ENCODE peak calls at places on chromosomes 5 and 9, in five cellular contexts. O is thyroid gland, Z is HCT116, S is vagina, Q is transverse colon. A is an unnamed sample.

GRCh38 chr5:72925336-72926010 is 30.4 kb upstream of the FCHO2 start:
- DNase-seq in O (no peak), Z (no peak), S (no peak), Q (no peak), A (no peak)

GRCh38 chr9:89455356-89455824 is 42.5 kb downstream of the SEMA4D start:
- DNase-seq in O (no peak), Z (no peak), S (no peak), Q (no peak), A (no peak)

GRCh38 chr5:40540301-40540700 is 139.4 kb upstream of the PTGER4 start:
- DNase-seq in O (no peak), Z (no peak), S (no peak), Q (no peak), A (no peak)

GRCh38 chr5:122091942-122092600 is 14.0 kb upstream of the LOX start:
- DNase-seq in O (no peak), Z (peak; percentile 15), S (no peak), Q (no peak), A (no peak)

GRCh38 chr5:57190593-57190992 is 16.7 kb downstream of the GPBP1 start:
- DNase-seq in O (no peak), Z (no peak), S (no peak), Q (no peak), A (no peak)

GRCh38 chr9:133635098-133635497 is 1.1 kb upstream of the DBH start:
- DNase-seq in O (no peak), Z (no peak), S (no peak), Q (no peak), A (no peak)

GRCh38 chr9:32378496-32378895 is 5.9 kb upstream of the ACO1 start:
- DNase-seq in O (peak; percentile 22), Z (peak; percentile 71), S (no peak), Q (no peak), A (no peak)

GRCh38 chr9:134293576-134294227 is 32.6 kb upstream of the RXRA start:
- DNase-seq in O (no peak), Z (no peak), S (no peak), Q (no peak), A (no peak)

GRCh38 chr5:147479431-147479830 is 30.4 kb downstream of the DPYSL3 start:
- DNase-seq in O (no peak), Z (no peak), S (no peak), Q (no peak), A (no peak)

GRCh38 chr5:179805529-179806249 is 977 bp downstream of the MGAT4B start:
- DNase-seq in O (peak; percentile 43), Z (no peak), S (no peak), Q (no peak), A (peak; percentile 58)

GRCh38 chr9:88694625-88695024 is 159.6 kb downstream of the NXNL2 start:
- DNase-seq in O (no peak), Z (no peak), S (no peak), Q (no peak), A (no peak)

DNA sequence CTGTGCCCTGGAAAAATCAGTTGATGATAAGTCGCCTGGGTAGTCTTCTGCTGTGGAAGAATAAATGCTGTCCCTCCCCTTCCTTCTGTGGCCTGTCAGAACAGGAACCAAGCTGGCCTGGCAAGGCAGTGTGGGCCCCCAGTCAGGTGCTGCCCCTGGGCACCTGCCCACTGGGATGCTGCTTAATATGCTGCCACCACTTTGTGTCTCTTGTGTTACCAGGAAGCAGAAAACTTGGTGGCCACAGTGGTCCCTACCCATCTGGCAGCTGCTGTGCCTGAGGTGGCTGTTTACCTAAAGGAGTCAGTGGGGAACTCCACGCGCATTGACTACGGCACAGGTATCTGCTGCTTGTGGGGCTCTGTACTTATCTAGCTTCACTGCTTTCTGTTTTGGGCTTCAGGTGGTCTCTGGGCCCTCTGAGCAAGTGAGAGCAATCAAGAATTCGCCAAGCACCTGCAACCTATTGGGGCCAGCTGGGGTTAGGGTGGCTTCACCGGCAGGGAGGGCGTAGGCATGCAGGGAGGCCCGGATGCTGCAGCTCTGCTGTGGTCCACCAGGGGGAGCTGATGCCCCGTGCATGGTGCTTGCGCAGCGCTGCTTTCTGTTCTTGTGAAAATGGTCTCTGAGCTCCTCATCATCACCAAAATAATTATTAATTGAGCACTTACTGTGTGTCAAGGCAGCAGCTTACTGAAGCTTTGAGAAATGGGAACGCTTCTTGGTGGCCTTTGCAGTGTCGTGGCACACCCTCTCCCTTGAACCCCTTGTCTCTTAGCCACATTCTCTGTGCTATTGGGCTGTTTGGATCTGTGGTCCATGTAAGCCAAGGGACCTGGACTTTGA is 20.3 kb downstream of the PTPA start:
- DNase-seq in O (peak; percentile 75), Z (peak; percentile 38), S (no peak), Q (peak; percentile 84), A (peak; percentile 85)
- TF ChIP-seq POLR2A in O (no peak), Z (no peak), S (no peak), Q (no peak), A (no peak)

GRCh38 chr5:141094481-141095262 is at the start of gene PCDHB2:
- DNase-seq in O (peak; percentile 19), Z (no peak), S (no peak), Q (no peak), A (peak; percentile 42)
- TF ChIP-seq POLR2A in O (no peak), Z (no peak), S (no peak), Q (no peak), A (no peak)

DNA sequence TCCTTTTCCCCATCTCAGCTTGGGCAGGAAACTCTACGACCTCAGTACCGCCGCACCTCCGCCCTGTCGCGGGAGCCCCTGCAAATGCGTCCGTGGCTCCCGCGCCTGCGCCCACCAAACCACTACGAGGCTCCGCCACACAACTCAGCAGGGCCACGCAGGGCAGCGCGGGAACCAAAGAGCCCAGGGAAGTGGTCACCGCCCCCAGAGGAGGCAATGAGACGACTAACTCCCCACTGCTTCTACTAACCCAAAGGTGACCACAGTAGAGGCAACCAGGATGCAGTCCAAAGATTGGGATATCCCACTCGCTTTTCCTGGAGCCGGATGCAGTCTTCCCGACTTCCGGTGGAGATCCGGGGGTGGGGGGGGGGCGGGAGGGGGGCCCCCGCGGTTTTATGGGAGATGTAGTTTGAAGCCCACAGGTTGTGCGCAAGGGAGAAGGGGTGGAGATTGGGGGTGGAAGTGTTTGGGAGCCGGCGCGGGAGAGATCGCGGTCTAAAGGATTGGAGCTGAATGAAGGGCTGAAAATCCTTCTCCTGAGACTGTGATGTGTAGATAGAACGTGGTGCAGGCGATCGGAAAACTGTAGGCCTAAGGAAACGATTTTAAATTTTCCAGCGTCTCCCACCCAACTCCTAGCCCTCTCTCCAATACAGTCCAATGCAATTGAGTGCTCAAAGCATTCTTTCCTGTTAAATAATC is at the start of gene NUDT12:
- DNase-seq in O (peak; percentile 64), Z (peak; percentile 69), S (peak; percentile 91), Q (peak; percentile 59), A (peak; percentile 74)
- TF ChIP-seq POLR2A in O (peak; percentile 70), Z (peak; percentile 75), S (peak; percentile 17), Q (peak; percentile 52), A (peak; percentile 47)

DNA sequence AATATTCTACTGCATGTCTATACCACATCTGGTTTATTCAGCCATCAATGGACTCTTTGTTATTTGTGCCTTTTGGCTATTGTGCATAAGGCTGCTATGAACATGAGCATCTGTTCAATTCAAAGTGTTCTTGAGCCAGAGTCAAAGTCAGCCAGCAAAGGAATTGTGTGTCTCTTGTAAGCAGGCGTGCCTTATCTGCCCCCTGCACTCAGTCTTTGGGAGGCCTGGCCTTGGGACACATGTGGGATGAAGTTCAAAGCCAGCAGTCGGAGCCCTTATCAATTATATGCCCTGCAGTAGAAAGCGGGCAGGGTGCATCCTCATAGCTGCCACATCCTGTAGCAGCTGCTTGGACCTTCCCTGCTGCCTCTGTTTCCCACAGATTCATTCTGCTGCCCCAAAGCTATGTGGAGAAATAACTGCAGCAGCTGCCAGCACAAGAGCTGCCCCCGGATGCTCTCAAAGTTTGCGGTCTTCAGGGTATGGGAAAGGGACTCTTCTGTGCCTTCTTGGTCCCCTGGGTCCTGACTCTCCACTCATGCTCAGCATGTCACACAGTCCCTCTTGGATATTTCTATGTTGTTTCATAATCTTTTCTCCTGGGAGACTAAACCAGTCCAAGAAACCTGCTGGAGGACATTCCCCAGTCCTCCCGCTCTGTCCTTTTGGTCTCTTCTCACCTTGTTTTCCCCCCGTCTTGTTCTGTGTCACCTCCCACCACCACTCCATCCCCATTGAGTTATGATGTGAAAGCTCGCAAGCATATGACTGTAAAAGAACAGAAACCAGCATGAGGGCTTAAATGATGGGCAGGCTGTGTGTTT is 35.9 kb downstream of the STOM start:
- DNase-seq in O (no peak), Z (no peak), S (peak; percentile 82), Q (no peak), A (no peak)
- TF ChIP-seq POLR2A in O (no peak), Z (no peak), S (no peak), Q (no peak), A (no peak)

DNA sequence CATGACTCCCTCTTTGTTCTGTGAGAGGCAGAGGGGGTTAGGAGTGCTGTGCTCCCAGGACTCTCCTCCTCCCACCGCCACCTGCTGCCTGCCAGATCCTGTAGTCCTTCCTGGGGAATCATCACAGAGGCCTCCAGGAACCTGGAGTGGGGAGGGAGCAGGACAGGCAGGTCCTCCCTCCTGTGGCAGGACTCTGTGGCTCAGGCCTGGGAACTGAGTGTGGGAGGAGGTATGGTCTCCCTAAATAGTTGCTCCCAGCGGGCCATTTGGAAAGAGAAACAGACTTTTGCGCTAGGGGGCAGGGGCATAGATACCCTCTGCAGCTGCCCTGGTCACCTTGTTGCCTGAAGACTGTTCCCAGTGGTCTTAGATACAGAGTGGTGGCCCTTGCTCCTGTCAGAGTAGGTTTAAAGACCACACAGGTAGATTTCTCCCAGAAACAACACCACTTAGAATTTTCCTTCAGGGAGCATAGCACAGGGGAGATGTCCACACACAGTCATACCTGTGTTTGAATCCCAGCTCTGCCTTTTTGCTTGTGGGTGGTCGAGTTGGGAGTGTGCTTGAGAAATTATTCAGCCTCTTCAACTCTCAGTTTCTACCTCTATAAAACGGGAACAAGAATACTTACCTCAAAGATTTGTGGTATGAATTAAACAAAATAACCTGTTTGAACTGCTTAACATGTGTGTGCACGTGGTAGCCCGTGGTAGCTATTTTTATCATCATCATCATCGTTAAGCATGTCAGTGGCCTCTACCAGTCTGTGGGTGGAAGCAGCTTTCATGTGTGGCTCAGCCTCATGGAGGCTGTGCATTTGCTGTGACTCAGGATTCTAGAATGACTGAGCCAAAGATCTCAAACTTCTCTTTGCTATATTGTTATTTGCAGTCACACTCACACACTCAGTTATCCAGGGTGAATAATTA is 55.8 kb downstream of the SLC22A5 start:
- DNase-seq in O (peak; percentile 30), Z (no peak), S (peak; percentile 82), Q (peak; percentile 54), A (no peak)
- TF ChIP-seq POLR2A in O (no peak), Z (no peak), S (no peak), Q (no peak), A (no peak)

GRCh38 chr9:130680836-130681768 is 12.5 kb upstream of the EXOSC2 start:
- DNase-seq in O (peak; percentile 88), Z (peak; percentile 81), S (no peak), Q (peak; percentile 89), A (peak; percentile 77)
- TF ChIP-seq POLR2A in O (no peak), Z (peak; percentile 79), S (no peak), Q (no peak), A (no peak)

GRCh38 chr5:163964650-163965049 is 459.2 kb downstream of the MAT2B start:
- DNase-seq in O (no peak), Z (no peak), S (no peak), Q (no peak), A (no peak)

GRCh38 chr5:163963881-163964280 is 458.5 kb downstream of the MAT2B start:
- DNase-seq in O (no peak), Z (no peak), S (no peak), Q (no peak), A (no peak)

GRCh38 chr5:163968651-163969050 is 463.2 kb downstream of the MAT2B start:
- DNase-seq in O (no peak), Z (no peak), S (no peak), Q (no peak), A (no peak)

GRCh38 chr5:163967273-163967672 is 461.9 kb downstream of the MAT2B start:
- DNase-seq in O (no peak), Z (no peak), S (no peak), Q (no peak), A (no peak)
- TF ChIP-seq POLR2A in O (no peak), Z (no peak), S (no peak), Q (no peak), A (no peak)

GRCh38 chr5:132479812-132480441 is 10.6 kb downstream of the IRF1 start:
- DNase-seq in O (no peak), Z (no peak), S (no peak), Q (no peak), A (no peak)
- TF ChIP-seq POLR2A in O (no peak), Z (no peak), S (no peak), Q (no peak), A (no peak)